ENCODE peak calls at places on chromosomes 7 and 10, in nine cellular contexts. One of them, this sample, is unnamed.
A peak's percentile ranks its signal among the peaks of the same experiment; 100 is the strongest.

GRCh38 chr10:11441151-11441535 is 170.3 kb downstream of the USP6NL start:
- DNase-seq in caudate nucleus: no peak
- DNase-seq in esophagus squamous epithelium: no peak
- DNase-seq in esophagus muscularis mucosa: no peak
- DNase-seq in neural progenitor cell: no peak
- DNase-seq in GM23248: no peak
- DNase-seq in right atrium auricular region: no peak
- DNase-seq in aorta: no peak
- DNase-seq in substantia nigra: no peak
- DNase-seq in this sample: no peak

GRCh38 chr7:32560075-32560474 is 64.8 kb downstream of the AVL9 start:
- DNase-seq in caudate nucleus: no peak
- DNase-seq in esophagus squamous epithelium: no peak
- DNase-seq in esophagus muscularis mucosa: no peak
- DNase-seq in neural progenitor cell: no peak
- DNase-seq in GM23248: no peak
- DNase-seq in right atrium auricular region: no peak
- DNase-seq in aorta: no peak
- DNase-seq in substantia nigra: no peak
- DNase-seq in this sample: no peak

GRCh38 chr10:25382029-25382810 is 207.4 kb downstream of the GPR158 start:
- DNase-seq in caudate nucleus: no peak
- DNase-seq in esophagus squamous epithelium: no peak
- DNase-seq in esophagus muscularis mucosa: no peak
- DNase-seq in neural progenitor cell: no peak
- DNase-seq in GM23248: no peak
- DNase-seq in right atrium auricular region: no peak
- DNase-seq in aorta: no peak
- DNase-seq in substantia nigra: no peak
- DNase-seq in this sample: no peak

GRCh38 chr10:50624154-50624865 is 554 bp upstream of the SGMS1 start:
- DNase-seq in caudate nucleus: peak; percentile 94
- DNase-seq in esophagus squamous epithelium: peak; percentile 59
- DNase-seq in esophagus muscularis mucosa: peak; percentile 98
- DNase-seq in neural progenitor cell: peak; percentile 98
- DNase-seq in GM23248: peak; percentile 98
- DNase-seq in right atrium auricular region: peak; percentile 96
- DNase-seq in aorta: peak; percentile 99
- DNase-seq in substantia nigra: peak; percentile 78
- DNase-seq in this sample: peak; percentile 95

GRCh38 chr7:134473861-134474291 is 15.0 kb upstream of the AKR1B1 start:
- DNase-seq in caudate nucleus: no peak
- DNase-seq in esophagus squamous epithelium: no peak
- DNase-seq in esophagus muscularis mucosa: no peak
- DNase-seq in neural progenitor cell: no peak
- DNase-seq in GM23248: peak; percentile 66
- DNase-seq in right atrium auricular region: no peak
- DNase-seq in aorta: no peak
- DNase-seq in substantia nigra: no peak
- DNase-seq in this sample: no peak

GRCh38 chr7:50502001-50502684 is 52.0 kb upstream of the FIGNL1 start:
- DNase-seq in caudate nucleus: no peak
- DNase-seq in esophagus squamous epithelium: no peak
- DNase-seq in esophagus muscularis mucosa: no peak
- DNase-seq in neural progenitor cell: no peak
- DNase-seq in GM23248: peak; percentile 97
- DNase-seq in right atrium auricular region: peak; percentile 86
- DNase-seq in aorta: peak; percentile 86
- DNase-seq in substantia nigra: no peak
- DNase-seq in this sample: peak; percentile 13

GRCh38 chr7:108063520-108063933 is 60.6 kb upstream of the LAMB1 start:
- DNase-seq in caudate nucleus: no peak
- DNase-seq in esophagus squamous epithelium: no peak
- DNase-seq in esophagus muscularis mucosa: no peak
- DNase-seq in neural progenitor cell: no peak
- DNase-seq in GM23248: no peak
- DNase-seq in right atrium auricular region: no peak
- DNase-seq in aorta: no peak
- DNase-seq in substantia nigra: no peak
- DNase-seq in this sample: peak; percentile 21

GRCh38 chr7:86926732-86927131 is 132.7 kb downstream of the ELAPOR2 start:
- DNase-seq in caudate nucleus: no peak
- DNase-seq in esophagus squamous epithelium: no peak
- DNase-seq in esophagus muscularis mucosa: no peak
- DNase-seq in neural progenitor cell: peak; percentile 74
- DNase-seq in GM23248: peak; percentile 85
- DNase-seq in right atrium auricular region: no peak
- DNase-seq in aorta: no peak
- DNase-seq in substantia nigra: no peak
- DNase-seq in this sample: peak; percentile 32

GRCh38 chr10:43461950-43462349 is 25.0 kb downstream of the ZNF487 start:
- DNase-seq in caudate nucleus: peak; percentile 46
- DNase-seq in esophagus squamous epithelium: no peak
- DNase-seq in esophagus muscularis mucosa: no peak
- DNase-seq in neural progenitor cell: peak; percentile 86
- DNase-seq in GM23248: peak; percentile 87
- DNase-seq in right atrium auricular region: no peak
- DNase-seq in aorta: no peak
- DNase-seq in substantia nigra: no peak
- DNase-seq in this sample: peak; percentile 84

GRCh38 chr10:129926066-129927055 is 37.7 kb downstream of the EBF3 start:
- DNase-seq in caudate nucleus: no peak
- DNase-seq in esophagus squamous epithelium: no peak
- DNase-seq in esophagus muscularis mucosa: no peak
- DNase-seq in neural progenitor cell: no peak
- DNase-seq in GM23248: no peak
- DNase-seq in right atrium auricular region: no peak
- DNase-seq in aorta: peak; percentile 59
- DNase-seq in substantia nigra: no peak
- DNase-seq in this sample: no peak

GRCh38 chr10:48780341-48780740 is 95.7 kb downstream of the WDFY4 start:
- DNase-seq in caudate nucleus: no peak
- DNase-seq in esophagus squamous epithelium: no peak
- DNase-seq in esophagus muscularis mucosa: peak; percentile 87
- DNase-seq in neural progenitor cell: no peak
- DNase-seq in GM23248: no peak
- DNase-seq in right atrium auricular region: peak; percentile 40
- DNase-seq in aorta: no peak
- DNase-seq in substantia nigra: no peak
- DNase-seq in this sample: no peak

GRCh38 chr7:174704-175103 is 17.7 kb upstream of the FAM20C start:
- DNase-seq in caudate nucleus: no peak
- DNase-seq in esophagus squamous epithelium: no peak
- DNase-seq in esophagus muscularis mucosa: no peak
- DNase-seq in neural progenitor cell: no peak
- DNase-seq in GM23248: no peak
- DNase-seq in right atrium auricular region: no peak
- DNase-seq in aorta: no peak
- DNase-seq in substantia nigra: no peak
- DNase-seq in this sample: no peak

GRCh38 chr7:157752832-157753291 is 416.1 kb downstream of the DNAJB6 start:
- DNase-seq in caudate nucleus: no peak
- DNase-seq in esophagus squamous epithelium: no peak
- DNase-seq in esophagus muscularis mucosa: no peak
- DNase-seq in neural progenitor cell: no peak
- DNase-seq in GM23248: no peak
- DNase-seq in right atrium auricular region: no peak
- DNase-seq in aorta: peak; percentile 51
- DNase-seq in substantia nigra: no peak
- DNase-seq in this sample: no peak

GRCh38 chr10:60827791-60828488 is 49.7 kb downstream of the CDK1 start:
- DNase-seq in caudate nucleus: no peak
- DNase-seq in esophagus squamous epithelium: no peak
- DNase-seq in esophagus muscularis mucosa: no peak
- DNase-seq in neural progenitor cell: no peak
- DNase-seq in GM23248: peak; percentile 68
- DNase-seq in right atrium auricular region: no peak
- DNase-seq in aorta: no peak
- DNase-seq in substantia nigra: no peak
- DNase-seq in this sample: no peak

GRCh38 chr7:388023-388355 is 98.0 kb downstream of the FOXL3 start:
- DNase-seq in caudate nucleus: no peak
- DNase-seq in esophagus squamous epithelium: no peak
- DNase-seq in esophagus muscularis mucosa: no peak
- DNase-seq in neural progenitor cell: no peak
- DNase-seq in GM23248: no peak
- DNase-seq in right atrium auricular region: no peak
- DNase-seq in aorta: no peak
- DNase-seq in substantia nigra: no peak
- DNase-seq in this sample: no peak

GRCh38 chr10:29160110-29160669 is 128.7 kb upstream of the LYZL1 start:
- DNase-seq in caudate nucleus: no peak
- DNase-seq in esophagus squamous epithelium: no peak
- DNase-seq in esophagus muscularis mucosa: no peak
- DNase-seq in neural progenitor cell: no peak
- DNase-seq in GM23248: peak; percentile 90
- DNase-seq in right atrium auricular region: no peak
- DNase-seq in aorta: no peak
- DNase-seq in substantia nigra: no peak
- DNase-seq in this sample: no peak

GRCh38 chr10:131825150-131825907 is 75.5 kb upstream of the PPP2R2D start:
- DNase-seq in caudate nucleus: no peak
- DNase-seq in esophagus squamous epithelium: no peak
- DNase-seq in esophagus muscularis mucosa: no peak
- DNase-seq in neural progenitor cell: peak; percentile 33
- DNase-seq in GM23248: peak; percentile 2
- DNase-seq in right atrium auricular region: no peak
- DNase-seq in aorta: no peak
- DNase-seq in substantia nigra: no peak
- DNase-seq in this sample: no peak

GRCh38 chr10:95170790-95171189 is 23.2 kb upstream of the ACSM6 start:
- DNase-seq in caudate nucleus: no peak
- DNase-seq in esophagus squamous epithelium: no peak
- DNase-seq in esophagus muscularis mucosa: no peak
- DNase-seq in neural progenitor cell: no peak
- DNase-seq in GM23248: no peak
- DNase-seq in right atrium auricular region: no peak
- DNase-seq in aorta: no peak
- DNase-seq in substantia nigra: no peak
- DNase-seq in this sample: no peak

GRCh38 chr7:129684777-129685176 is 73.3 kb downstream of the NRF1 start:
- DNase-seq in caudate nucleus: no peak
- DNase-seq in esophagus squamous epithelium: no peak
- DNase-seq in esophagus muscularis mucosa: no peak
- DNase-seq in neural progenitor cell: peak; percentile 50
- DNase-seq in GM23248: no peak
- DNase-seq in right atrium auricular region: no peak
- DNase-seq in aorta: no peak
- DNase-seq in substantia nigra: no peak
- DNase-seq in this sample: no peak

GRCh38 chr7:156639426-156640256 is 933 bp upstream of the RNF32 start:
- DNase-seq in caudate nucleus: peak; percentile 37
- DNase-seq in esophagus squamous epithelium: no peak
- DNase-seq in esophagus muscularis mucosa: no peak
- DNase-seq in neural progenitor cell: peak; percentile 10
- DNase-seq in GM23248: peak; percentile 44
- DNase-seq in right atrium auricular region: no peak
- DNase-seq in aorta: peak; percentile 68
- DNase-seq in substantia nigra: no peak
- DNase-seq in this sample: no peak

GRCh38 chr7:116509982-116510579 is 10.5 kb downstream of the CAV2 start:
- DNase-seq in caudate nucleus: no peak
- DNase-seq in esophagus squamous epithelium: no peak
- DNase-seq in esophagus muscularis mucosa: no peak
- DNase-seq in neural progenitor cell: no peak
- DNase-seq in GM23248: no peak
- DNase-seq in right atrium auricular region: no peak
- DNase-seq in aorta: no peak
- DNase-seq in substantia nigra: no peak
- DNase-seq in this sample: no peak
- H3K27ac ChIP-seq in caudate nucleus: no peak overlapping the region
- H3K27ac ChIP-seq in esophagus squamous epithelium: no peak overlapping the region
- H3K27ac ChIP-seq in esophagus muscularis mucosa: peak overlapping the region; percentile 83
- H3K27ac ChIP-seq in neural progenitor cell: no peak overlapping the region
- H3K27ac ChIP-seq in GM23248: no peak overlapping the region
- H3K27ac ChIP-seq in right atrium auricular region: peak overlapping the region; percentile 91
- H3K27ac ChIP-seq in aorta: no peak overlapping the region
- H3K27ac ChIP-seq in substantia nigra: no peak overlapping the region
- H3K27ac ChIP-seq in this sample: no peak overlapping the region

DNA sequence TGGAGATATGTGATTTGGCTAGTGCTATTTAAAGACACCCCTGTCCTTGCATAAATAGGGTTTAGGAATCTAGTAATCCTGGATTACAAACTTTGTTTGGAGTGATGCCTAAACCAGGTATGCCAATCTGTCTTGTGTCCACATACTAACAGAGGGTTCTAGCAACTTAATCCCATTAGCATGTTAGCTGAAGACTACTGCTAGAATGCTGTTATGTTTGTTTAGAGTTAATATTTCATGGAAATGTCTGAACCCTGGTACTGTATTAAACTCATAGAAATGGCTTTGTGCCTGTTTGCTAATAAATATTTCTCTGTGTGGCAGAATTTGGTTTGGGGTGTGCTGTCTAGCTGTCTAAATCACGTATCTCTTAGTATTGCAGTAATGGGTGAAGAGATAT is 150.8 kb downstream of the PFKFB3 start:
- DNase-seq in caudate nucleus: no peak
- DNase-seq in esophagus squamous epithelium: no peak
- DNase-seq in esophagus muscularis mucosa: no peak
- DNase-seq in neural progenitor cell: no peak
- DNase-seq in GM23248: no peak
- DNase-seq in right atrium auricular region: no peak
- DNase-seq in aorta: no peak
- DNase-seq in substantia nigra: no peak
- DNase-seq in this sample: no peak
- H3K27ac ChIP-seq in caudate nucleus: no peak overlapping the region
- H3K27ac ChIP-seq in esophagus squamous epithelium: no peak overlapping the region
- H3K27ac ChIP-seq in esophagus muscularis mucosa: no peak overlapping the region
- H3K27ac ChIP-seq in neural progenitor cell: no peak overlapping the region
- H3K27ac ChIP-seq in GM23248: no peak overlapping the region
- H3K27ac ChIP-seq in right atrium auricular region: no peak overlapping the region
- H3K27ac ChIP-seq in aorta: no peak overlapping the region
- H3K27ac ChIP-seq in substantia nigra: no peak overlapping the region
- H3K27ac ChIP-seq in this sample: no peak overlapping the region

DNA sequence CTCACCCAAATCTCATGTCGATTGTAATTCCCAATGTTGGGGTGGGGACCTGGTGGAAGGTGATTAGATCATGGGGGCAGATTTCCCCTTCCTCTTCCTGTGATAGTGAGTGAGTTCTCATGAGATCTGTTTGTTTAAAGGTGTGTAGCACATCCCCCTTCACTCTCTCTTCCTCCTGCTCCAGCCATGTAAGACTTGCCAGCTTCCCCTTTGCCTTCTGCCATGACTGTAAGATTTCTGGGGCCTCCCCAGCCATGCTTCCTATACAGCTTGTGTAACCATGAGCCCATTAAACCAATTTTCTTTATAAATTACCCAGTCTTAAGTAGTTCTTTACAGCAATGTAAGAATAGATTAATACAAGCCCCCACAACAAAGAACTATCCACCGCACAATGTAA is 109.9 kb upstream of the JAZF1 start:
- DNase-seq in caudate nucleus: no peak
- DNase-seq in esophagus squamous epithelium: no peak
- DNase-seq in esophagus muscularis mucosa: no peak
- DNase-seq in neural progenitor cell: no peak
- DNase-seq in GM23248: no peak
- DNase-seq in right atrium auricular region: no peak
- DNase-seq in aorta: no peak
- DNase-seq in substantia nigra: no peak
- DNase-seq in this sample: no peak
- H3K27ac ChIP-seq in caudate nucleus: no peak overlapping the region
- H3K27ac ChIP-seq in esophagus squamous epithelium: no peak overlapping the region
- H3K27ac ChIP-seq in esophagus muscularis mucosa: no peak overlapping the region
- H3K27ac ChIP-seq in neural progenitor cell: no peak overlapping the region
- H3K27ac ChIP-seq in GM23248: no peak overlapping the region
- H3K27ac ChIP-seq in right atrium auricular region: no peak overlapping the region
- H3K27ac ChIP-seq in aorta: no peak overlapping the region
- H3K27ac ChIP-seq in substantia nigra: no peak overlapping the region
- H3K27ac ChIP-seq in this sample: no peak overlapping the region

GRCh38 chr10:96270564-96270963 is 805 bp downstream of the BLNK start:
- DNase-seq in caudate nucleus: no peak
- DNase-seq in esophagus squamous epithelium: no peak
- DNase-seq in esophagus muscularis mucosa: no peak
- DNase-seq in neural progenitor cell: no peak
- DNase-seq in GM23248: no peak
- DNase-seq in right atrium auricular region: no peak
- DNase-seq in aorta: no peak
- DNase-seq in substantia nigra: no peak
- DNase-seq in this sample: peak; percentile 22
- H3K27ac ChIP-seq in caudate nucleus: no peak overlapping the region
- H3K27ac ChIP-seq in esophagus squamous epithelium: peak overlapping the region; percentile 87
- H3K27ac ChIP-seq in esophagus muscularis mucosa: no peak overlapping the region
- H3K27ac ChIP-seq in neural progenitor cell: no peak overlapping the region
- H3K27ac ChIP-seq in GM23248: no peak overlapping the region
- H3K27ac ChIP-seq in right atrium auricular region: peak overlapping the region; percentile 40
- H3K27ac ChIP-seq in aorta: no peak overlapping the region
- H3K27ac ChIP-seq in substantia nigra: no peak overlapping the region
- H3K27ac ChIP-seq in this sample: peak overlapping the region; percentile 45

This sample was measured in small intestine.